ENCODE peak calls at places on chromosomes 5 and 9, in four cellular contexts. C is K562, L is GM12891, G is GM12878. I is an unnamed sample.
A peak's percentile ranks its signal among the peaks of the same experiment; 100 is the strongest.

GRCh38 chr5:174514983-174515394 is 209.4 kb upstream of the MSX2 start:
- DNase-seq in C (no peak), G (no peak), L (no peak), I (no peak)

GRCh38 chr5:6805835-6806234 is 92.6 kb downstream of the TENT4A start:
- DNase-seq in G (no peak), C (no peak), L (no peak), I (no peak)

GRCh38 chr9:101028346-101029299 is at the start of gene PLPPR1:
- DNase-seq in L (no peak), C (no peak), G (no peak), I (no peak)

GRCh38 chr9:121085661-121086060 is 10.9 kb downstream of the CNTRL start:
- DNase-seq in C (no peak), L (no peak), G (no peak), I (no peak)

GRCh38 chr9:69932901-69933300 is 110.7 kb upstream of the MAMDC2 start:
- DNase-seq in L (no peak), G (no peak), C (no peak), I (no peak)

GRCh38 chr9:115237383-115238087 is 119.6 kb upstream of the TNC start:
- DNase-seq in G (no peak), C (no peak), L (no peak), I (no peak)

GRCh38 chr5:34652916-34653315 is 3.2 kb upstream of the RAI14 start:
- DNase-seq in G (no peak), C (no peak), L (no peak), I (no peak)

GRCh38 chr5:53323511-53323910 is 156.9 kb upstream of the FST start:
- DNase-seq in L (no peak), G (no peak), C (no peak), I (no peak)

GRCh38 chr9:124261787-124262595 is 4.2 kb downstream of the NEK6 start:
- DNase-seq in C (no peak), G (no peak), L (no peak), I (no peak)

GRCh38 chr9:105503873-105504272 is 54.1 kb upstream of the FKTN start:
- DNase-seq in G (peak; percentile 52), L (no peak), C (peak; percentile 10), I (no peak)

GRCh38 chr9:120402741-120403542 is 177.0 kb downstream of the CDK5RAP2 start:
- DNase-seq in L (no peak), C (peak; percentile 72), G (no peak), I (peak; percentile 74)

GRCh38 chr5:17105744-17106450 is 111.5 kb upstream of the BASP1 start:
- DNase-seq in C (no peak), G (no peak), L (no peak), I (no peak)

GRCh38 chr5:92838253-92838652 is 742.8 kb downstream of the NR2F1-AS1 start:
- DNase-seq in L (no peak), G (no peak), C (no peak), I (no peak)

GRCh38 chr5:151892393-151892792 is 32.3 kb downstream of the GLRA1 start:
- DNase-seq in C (no peak), G (no peak), L (no peak), I (no peak)

GRCh38 chr5:178356459-178356872 is 123.9 kb upstream of the PHYKPL start:
- DNase-seq in G (no peak), C (no peak), L (no peak), I (no peak)

GRCh38 chr5:141547488-141547887 is 58.6 kb downstream of the PCDHGC5 start:
- DNase-seq in L (no peak), G (no peak), C (no peak), I (no peak)

GRCh38 chr5:38316544-38317224 is 58.3 kb downstream of the EGFLAM start:
- DNase-seq in L (no peak), C (no peak), G (no peak), I (no peak)

GRCh38 chr5:150619359-150620230 is 20.9 kb upstream of the SYNPO start:
- DNase-seq in L (no peak), C (no peak), G (no peak), I (no peak)

GRCh38 chr9:93231121-93231694 is 47.3 kb downstream of the WNK2 start:
- DNase-seq in G (no peak), L (no peak), C (no peak), I (peak; percentile 66)

GRCh38 chr5:749101-749670 is 35.3 kb downstream of the ZDHHC11B start:
- DNase-seq in G (no peak), L (no peak), C (no peak), I (no peak)

GRCh38 chr9:75455444-75455921 is 367.2 kb downstream of the OSTF1 start:
- DNase-seq in L (no peak), C (no peak), G (peak; percentile 26), I (no peak)

GRCh38 chr5:76111510-76112174 is 28.5 kb downstream of the SV2C start:
- DNase-seq in C (no peak), G (no peak), L (no peak), I (no peak)

GRCh38 chr9:21991039-21991959 is 2.9 kb downstream of the CDKN2A start:
- DNase-seq in L (no peak), G (no peak), C (no peak), I (no peak)

GRCh38 chr5:16727937-16728336 is 111.1 kb upstream of the RETREG1 start:
- DNase-seq in G (no peak), L (no peak), C (no peak), I (peak; percentile 44)

GRCh38 chr5:123964916-123965315 is 452.9 kb downstream of the CSNK1G3 start:
- DNase-seq in C (no peak), L (no peak), G (no peak), I (no peak)

GRCh38 chr9:110602281-110602680 is 22.7 kb upstream of the SVEP1 start:
- DNase-seq in G (no peak), L (no peak), C (no peak), I (no peak)

GRCh38 chr9:16022228-16022627 is 469.4 kb downstream of the CCDC171 start:
- DNase-seq in L (no peak), G (no peak), C (no peak), I (no peak)

GRCh38 chr5:42949348-42950090 is 90.6 kb downstream of the ANXA2R start:
- DNase-seq in L (peak; percentile 40), C (no peak), G (peak; percentile 32), I (peak; percentile 51)

GRCh38 chr5:155147222-155147621 is 133.7 kb downstream of the KIF4B start:
- DNase-seq in L (no peak), G (no peak), C (no peak), I (no peak)

GRCh38 chr9:16771352-16771751 is 99.1 kb downstream of the BNC2 start:
- DNase-seq in L (no peak), G (no peak), C (no peak), I (no peak)

GRCh38 chr9:16276866-16277265 is 593.6 kb downstream of the BNC2 start:
- DNase-seq in C (no peak), G (no peak), L (no peak), I (no peak)

GRCh38 chr9:78437721-78438610 is 141.0 kb downstream of the PSAT1 start:
- DNase-seq in L (no peak), C (no peak), G (no peak), I (no peak)

GRCh38 chr9:87545858-87546257 is 48.2 kb downstream of the DAPK1 start:
- DNase-seq in C (no peak), G (no peak), L (no peak), I (no peak)

GRCh38 chr5:56715996-56716395 is 99.4 kb upstream of the MAP3K1 start:
- DNase-seq in C (no peak), G (no peak), L (no peak), I (no peak)

GRCh38 chr5:56706504-56706903 is 108.8 kb upstream of the MAP3K1 start:
- DNase-seq in L (no peak), C (no peak), G (no peak), I (no peak)

GRCh38 chr5:56712895-56713565 is 102.3 kb upstream of the MAP3K1 start:
- DNase-seq in L (no peak), C (no peak), G (no peak), I (no peak)

GRCh38 chr5:56705217-56705616 is 110.1 kb upstream of the MAP3K1 start:
- DNase-seq in L (no peak), C (no peak), G (no peak), I (no peak)

DNA sequence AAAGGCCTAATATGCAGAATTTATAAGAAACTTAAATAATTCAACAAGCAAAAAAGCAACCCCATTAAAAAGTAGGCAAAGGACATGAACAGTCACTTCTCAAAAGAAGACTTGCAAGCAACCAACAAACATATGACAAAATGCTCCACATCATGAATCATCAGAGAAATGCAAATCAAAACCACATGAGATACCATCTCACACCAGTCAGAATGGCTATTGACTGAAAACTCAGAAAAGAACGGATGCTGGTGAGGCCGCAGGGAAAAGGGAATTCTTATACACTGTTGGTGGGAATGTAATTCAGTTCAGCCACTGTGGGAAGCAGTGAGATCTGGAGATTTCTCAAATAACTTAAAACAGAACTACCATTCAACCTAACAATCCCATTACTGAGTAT is 104.2 kb upstream of the MAP3K1 start:
- DNase-seq in L (no peak), C (no peak), G (no peak), I (no peak)
- TF ChIP-seq SPI1 in L (no peak), C (no peak), G (no peak), I (no peak)

DNA sequence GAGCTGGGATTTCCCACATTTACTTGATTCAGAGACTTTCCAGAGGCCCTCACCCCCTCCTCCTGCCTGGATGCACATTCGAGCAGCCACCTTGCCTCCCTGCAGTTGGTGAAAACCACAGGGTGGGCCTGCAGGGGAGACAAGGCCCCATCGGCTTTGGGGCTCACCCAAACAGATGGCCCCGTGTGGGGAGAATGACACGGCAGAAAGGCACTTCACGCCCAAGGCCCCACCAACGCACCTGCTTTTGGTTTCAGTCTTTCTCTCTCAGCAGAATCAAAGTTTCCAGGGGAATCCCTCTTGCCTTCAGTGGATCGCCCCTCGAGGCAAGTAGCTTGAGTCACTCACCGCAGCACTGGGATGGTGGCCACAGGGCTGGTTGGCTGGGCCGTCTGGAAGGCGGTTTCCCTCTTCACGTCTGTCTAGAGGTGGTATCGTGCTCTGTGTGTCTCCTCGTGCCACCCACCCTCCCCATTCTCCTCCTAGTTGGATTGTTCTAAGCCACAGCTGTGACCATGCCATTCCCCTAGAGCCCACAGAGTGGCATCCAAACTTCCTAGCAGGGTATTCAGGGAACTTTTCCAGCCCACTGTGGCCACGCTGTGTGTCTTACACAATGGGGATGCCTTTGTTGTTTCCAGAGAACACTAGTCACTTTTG is 31.8 kb downstream of the SEC61B start:
- DNase-seq in G (peak; percentile 90), C (peak; percentile 19), L (peak; percentile 46), I (no peak)
- TF ChIP-seq SPI1 in G (no peak), C (no peak), L (no peak), I (no peak)

DNA sequence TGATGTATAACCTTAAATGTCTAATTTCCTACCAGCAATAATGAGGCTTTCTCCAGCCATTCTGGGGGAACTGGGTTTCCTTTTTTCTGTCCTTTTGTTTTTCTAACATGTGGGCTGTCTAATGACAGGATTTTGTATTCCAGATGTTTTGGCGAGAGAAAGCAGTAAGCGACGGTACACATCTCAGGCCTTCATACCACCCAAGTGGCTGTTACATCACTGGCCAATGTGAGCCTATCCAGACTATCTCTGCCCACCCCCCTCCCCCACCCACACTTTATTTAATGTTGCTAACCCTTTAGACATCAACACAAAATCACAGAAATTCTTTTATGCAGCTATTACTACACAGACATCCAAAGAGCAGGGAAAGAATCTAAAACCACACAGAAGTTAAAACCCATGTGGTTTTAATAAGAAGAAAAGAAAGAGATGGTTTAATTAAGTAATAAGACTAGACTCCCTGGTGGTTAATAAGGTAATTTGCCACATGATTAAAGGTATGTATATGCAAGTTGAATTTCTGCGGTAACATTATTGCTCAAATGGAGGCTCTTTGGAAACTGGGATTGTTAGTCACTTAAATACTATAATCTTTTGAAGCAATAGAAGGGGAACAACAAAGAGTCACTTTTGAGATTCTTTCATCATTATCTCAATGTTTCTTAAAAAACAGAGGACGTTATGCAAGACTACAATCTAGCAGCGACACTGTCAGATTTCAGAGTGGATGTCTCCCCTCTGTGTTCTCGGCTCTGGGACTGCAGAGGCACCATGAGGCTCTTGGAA is 365.1 kb downstream of the ENC1 start:
- DNase-seq in G (no peak), L (no peak), C (no peak), I (peak; percentile 25)
- TF ChIP-seq SPI1 in G (no peak), L (no peak), C (no peak), I (no peak)

GRCh38 chr9:130948266-130948665 is 9.2 kb upstream of the FIBCD1 start:
- DNase-seq in L (no peak), C (peak; percentile 56), G (no peak), I (no peak)
- TF ChIP-seq SPI1 in L (no peak), C (no peak), G (no peak), I (no peak)

I was measured in HL-60.